ENCODE peak calls at places on chromosomes 11 and 22, in eight cellular contexts. D, T, C, K, O, R, E and V are unnamed samples.

GRCh38 chr11:1834132-1834610 is 619 bp upstream of the SYT8 start:
- DNase-seq in D (no peak), T (no peak), C (no peak), K (no peak), O (no peak), R (peak), E (no peak), V (no peak)

GRCh38 chr11:104320091-104320490 is 156.1 kb upstream of the PDGFD start:
- DNase-seq in D (no peak), T (no peak), C (no peak), K (no peak), O (no peak), R (no peak), E (no peak), V (no peak)

GRCh38 chr11:65778901-65779668 is 1.7 kb downstream of the AP5B1 start:
- DNase-seq in D (no peak), T (no peak), C (no peak), K (no peak), O (peak), R (no peak), E (no peak), V (peak)

GRCh38 chr11:65279713-65280459 is 18.1 kb downstream of the POLA2 start:
- DNase-seq in D (peak), T (no peak), C (no peak), K (peak), O (no peak), R (no peak), E (no peak), V (no peak)

GRCh38 chr11:47506363-47506762 is 46.6 kb downstream of the CELF1 start:
- DNase-seq in D (no peak), T (no peak), C (no peak), K (no peak), O (no peak), R (no peak), E (no peak), V (no peak)

GRCh38 chr22:20405291-20405930 is 11.5 kb downstream of the ZNF74 start:
- DNase-seq in D (no peak), T (no peak), C (no peak), K (no peak), O (no peak), R (no peak), E (no peak), V (peak)

GRCh38 chr22:46936378-46936916 is 174.0 kb downstream of the TBC1D22A start:
- DNase-seq in D (no peak), T (no peak), C (no peak), K (no peak), O (no peak), R (no peak), E (no peak), V (no peak)

GRCh38 chr11:116703421-116703820 is 69.4 kb downstream of the BUD13 start:
- DNase-seq in D (no peak), T (peak), C (no peak), K (no peak), O (no peak), R (peak), E (no peak), V (peak)

GRCh38 chr22:19766506-19767426 is 6.2 kb downstream of the TBX1 start:
- DNase-seq in D (no peak), T (no peak), C (peak), K (no peak), O (no peak), R (no peak), E (peak), V (peak)

GRCh38 chr11:28460348-28460747 is 352.2 kb downstream of the METTL15 start:
- DNase-seq in D (no peak), T (no peak), C (no peak), K (peak), O (no peak), R (no peak), E (no peak), V (no peak)

GRCh38 chr11:278001-278951 is at the start of gene NLRP6:
- DNase-seq in D (no peak), T (no peak), C (no peak), K (no peak), O (no peak), R (no peak), E (no peak), V (peak)

GRCh38 chr11:118343981-118344521 is at the start of gene CD3G:
- DNase-seq in D (no peak), T (peak), C (peak), K (no peak), O (peak), R (no peak), E (no peak), V (no peak)

GRCh38 chr11:113090716-113091577 is 129.7 kb downstream of the NCAM1 start:
- DNase-seq in D (no peak), T (no peak), C (no peak), K (no peak), O (no peak), R (no peak), E (no peak), V (no peak)